ENCODE peak calls at places on chromosome 1, in six cellular contexts. One of them, this sample, is unnamed.

GRCh38 chr1:17520041-17520440 is 19.5 kb upstream of the ARHGEF10L start:
- DNase-seq in activated B cell treated with CpG ODN at 0.5 μM for 24 hours: no peak
- DNase-seq in cardiac muscle cell: no peak
- DNase-seq in epithelial cell of proximal tubule: no peak
- DNase-seq in mammary epithelial cell: peak; percentile 90
- DNase-seq in glutamatergic neuron: no peak
- DNase-seq in this sample: peak; percentile 57

GRCh38 chr1:101444381-101444780 is 207.6 kb downstream of the S1PR1 start:
- DNase-seq in mammary epithelial cell: no peak
- DNase-seq in epithelial cell of proximal tubule: no peak
- DNase-seq in cardiac muscle cell: no peak
- DNase-seq in activated B cell treated with CpG ODN at 0.5 μM for 24 hours: no peak
- DNase-seq in glutamatergic neuron: no peak
- DNase-seq in this sample: no peak

GRCh38 chr1:21292991-21293536 is 2.8 kb upstream of the ECE1 start:
- DNase-seq in mammary epithelial cell: no peak
- DNase-seq in cardiac muscle cell: no peak
- DNase-seq in activated B cell treated with CpG ODN at 0.5 μM for 24 hours: peak; percentile 66
- DNase-seq in glutamatergic neuron: no peak
- DNase-seq in epithelial cell of proximal tubule: no peak
- DNase-seq in this sample: no peak

GRCh38 chr1:221720545-221720944 is 21.3 kb downstream of the DUSP10 start:
- DNase-seq in activated B cell treated with CpG ODN at 0.5 μM for 24 hours: no peak
- DNase-seq in epithelial cell of proximal tubule: no peak
- DNase-seq in glutamatergic neuron: no peak
- DNase-seq in cardiac muscle cell: no peak
- DNase-seq in mammary epithelial cell: no peak
- DNase-seq in this sample: no peak

GRCh38 chr1:50985094-50985493 is 15.0 kb downstream of the CDKN2C start:
- DNase-seq in glutamatergic neuron: no peak
- DNase-seq in cardiac muscle cell: no peak
- DNase-seq in activated B cell treated with CpG ODN at 0.5 μM for 24 hours: no peak
- DNase-seq in epithelial cell of proximal tubule: no peak
- DNase-seq in mammary epithelial cell: no peak
- DNase-seq in this sample: no peak

GRCh38 chr1:8283058-8283884 is 34.6 kb upstream of the SLC45A1 start:
- DNase-seq in glutamatergic neuron: no peak
- DNase-seq in cardiac muscle cell: no peak
- DNase-seq in activated B cell treated with CpG ODN at 0.5 μM for 24 hours: no peak
- DNase-seq in epithelial cell of proximal tubule: no peak
- DNase-seq in mammary epithelial cell: no peak
- DNase-seq in this sample: no peak

GRCh38 chr1:206503591-206504362 is 3.6 kb upstream of the RASSF5 start:
- DNase-seq in mammary epithelial cell: peak; percentile 97
- DNase-seq in cardiac muscle cell: no peak
- DNase-seq in activated B cell treated with CpG ODN at 0.5 μM for 24 hours: no peak
- DNase-seq in glutamatergic neuron: no peak
- DNase-seq in epithelial cell of proximal tubule: peak; percentile 80
- DNase-seq in this sample: peak; percentile 100

GRCh38 chr1:8889925-8890785 is 11.7 kb upstream of the ENO1 start:
- DNase-seq in glutamatergic neuron: no peak
- DNase-seq in cardiac muscle cell: no peak
- DNase-seq in mammary epithelial cell: peak; percentile 95
- DNase-seq in epithelial cell of proximal tubule: no peak
- DNase-seq in activated B cell treated with CpG ODN at 0.5 μM for 24 hours: no peak
- DNase-seq in this sample: peak; percentile 97

GRCh38 chr1:38576241-38576640 is 283.3 kb downstream of the RRAGC start:
- DNase-seq in glutamatergic neuron: no peak
- DNase-seq in activated B cell treated with CpG ODN at 0.5 μM for 24 hours: no peak
- DNase-seq in cardiac muscle cell: no peak
- DNase-seq in mammary epithelial cell: no peak
- DNase-seq in epithelial cell of proximal tubule: no peak
- DNase-seq in this sample: no peak

GRCh38 chr1:192604979-192605620 is 29.5 kb downstream of the RGS1 start:
- DNase-seq in epithelial cell of proximal tubule: no peak
- DNase-seq in cardiac muscle cell: no peak
- DNase-seq in mammary epithelial cell: no peak
- DNase-seq in glutamatergic neuron: no peak
- DNase-seq in activated B cell treated with CpG ODN at 0.5 μM for 24 hours: no peak
- DNase-seq in this sample: no peak

GRCh38 chr1:6140413-6140812 is 39.7 kb downstream of the CHD5 start:
- DNase-seq in glutamatergic neuron: no peak
- DNase-seq in epithelial cell of proximal tubule: no peak
- DNase-seq in mammary epithelial cell: no peak
- DNase-seq in activated B cell treated with CpG ODN at 0.5 μM for 24 hours: no peak
- DNase-seq in cardiac muscle cell: no peak
- DNase-seq in this sample: no peak

GRCh38 chr1:26276432-26276838 is 3.5 kb upstream of the SH3BGRL3 start:
- DNase-seq in cardiac muscle cell: no peak
- DNase-seq in activated B cell treated with CpG ODN at 0.5 μM for 24 hours: no peak
- DNase-seq in glutamatergic neuron: no peak
- DNase-seq in mammary epithelial cell: no peak
- DNase-seq in epithelial cell of proximal tubule: no peak
- DNase-seq in this sample: no peak

GRCh38 chr1:214362188-214362882 is 81.4 kb downstream of the SMYD2 start:
- DNase-seq in cardiac muscle cell: no peak
- DNase-seq in epithelial cell of proximal tubule: no peak
- DNase-seq in glutamatergic neuron: no peak
- DNase-seq in mammary epithelial cell: no peak
- DNase-seq in activated B cell treated with CpG ODN at 0.5 μM for 24 hours: no peak
- DNase-seq in this sample: no peak

GRCh38 chr1:247362074-247362597 is 30.5 kb upstream of the ZNF496 start:
- DNase-seq in glutamatergic neuron: no peak
- DNase-seq in epithelial cell of proximal tubule: no peak
- DNase-seq in mammary epithelial cell: no peak
- DNase-seq in cardiac muscle cell: no peak
- DNase-seq in activated B cell treated with CpG ODN at 0.5 μM for 24 hours: no peak
- DNase-seq in this sample: no peak

GRCh38 chr1:198175418-198176170 is 18.8 kb downstream of the NEK7 start:
- DNase-seq in glutamatergic neuron: no peak
- DNase-seq in cardiac muscle cell: no peak
- DNase-seq in mammary epithelial cell: no peak
- DNase-seq in activated B cell treated with CpG ODN at 0.5 μM for 24 hours: no peak
- DNase-seq in epithelial cell of proximal tubule: peak; percentile 50
- DNase-seq in this sample: no peak

DNA sequence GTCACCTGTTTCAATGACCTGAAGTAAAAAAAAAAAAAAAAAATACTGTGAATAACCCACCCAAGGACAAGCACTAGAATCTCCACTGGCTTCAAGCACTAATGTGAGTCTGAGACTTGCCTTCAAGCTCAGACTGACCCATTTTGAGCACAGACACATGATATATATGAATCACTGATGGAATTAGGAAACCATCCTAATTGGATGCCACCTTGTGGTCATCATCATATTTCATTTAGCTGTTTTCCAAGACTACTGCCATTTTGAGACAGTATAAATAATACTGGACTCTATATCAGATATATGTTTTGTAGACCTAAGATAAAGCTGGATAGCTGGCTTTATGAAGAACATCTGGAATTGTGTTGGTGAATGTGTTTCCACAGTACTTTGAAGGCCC is 1232.0 kb downstream of the KCNT2 start:
- DNase-seq in activated B cell treated with CpG ODN at 0.5 μM for 24 hours: no peak
- DNase-seq in glutamatergic neuron: no peak
- DNase-seq in mammary epithelial cell: peak; percentile 9
- DNase-seq in epithelial cell of proximal tubule: no peak
- DNase-seq in cardiac muscle cell: no peak
- DNase-seq in this sample: peak; percentile 25
- TF ChIP-seq CTCF in activated B cell treated with CpG ODN at 0.5 μM for 24 hours: no peak
- TF ChIP-seq CTCF in glutamatergic neuron: peak; percentile 43
- TF ChIP-seq CTCF in mammary epithelial cell: peak; percentile 13
- TF ChIP-seq CTCF in epithelial cell of proximal tubule: no peak
- TF ChIP-seq CTCF in cardiac muscle cell: no peak
- TF ChIP-seq CTCF in this sample: peak; percentile 15

DNA sequence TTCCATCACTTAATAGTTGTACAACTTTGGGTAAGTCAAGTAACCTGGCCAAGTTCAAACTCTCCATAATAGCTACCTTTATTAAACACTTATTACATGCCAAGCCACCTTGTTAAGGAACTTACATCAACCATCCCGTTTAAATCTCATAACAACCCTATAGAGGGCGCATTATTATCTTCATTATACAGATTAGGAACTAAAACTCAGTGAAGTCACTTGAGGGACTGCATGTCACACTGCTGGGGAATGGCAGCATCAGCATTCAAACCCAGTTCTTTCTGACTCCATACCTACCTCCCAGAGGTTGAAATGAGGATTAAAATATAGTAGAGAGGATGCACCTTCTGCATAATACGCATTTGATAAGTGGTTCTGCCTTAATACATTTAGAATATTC is 47.1 kb upstream of the PLA2G2C start:
- DNase-seq in glutamatergic neuron: no peak
- DNase-seq in epithelial cell of proximal tubule: no peak
- DNase-seq in mammary epithelial cell: peak; percentile 11
- DNase-seq in activated B cell treated with CpG ODN at 0.5 μM for 24 hours: no peak
- DNase-seq in cardiac muscle cell: no peak
- DNase-seq in this sample: peak; percentile 22
- TF ChIP-seq CTCF in glutamatergic neuron: peak; percentile 60
- TF ChIP-seq CTCF in epithelial cell of proximal tubule: peak; percentile 44
- TF ChIP-seq CTCF in mammary epithelial cell: peak; percentile 42
- TF ChIP-seq CTCF in activated B cell treated with CpG ODN at 0.5 μM for 24 hours: no peak
- TF ChIP-seq CTCF in cardiac muscle cell: peak; percentile 43
- TF ChIP-seq CTCF in this sample: peak; percentile 20

GRCh38 chr1:23865543-23865930 is 2.6 kb downstream of the FUCA1 start:
- DNase-seq in mammary epithelial cell: peak; percentile 98
- DNase-seq in cardiac muscle cell: no peak
- DNase-seq in epithelial cell of proximal tubule: peak; percentile 84
- DNase-seq in glutamatergic neuron: no peak
- DNase-seq in activated B cell treated with CpG ODN at 0.5 μM for 24 hours: no peak
- DNase-seq in this sample: peak; percentile 91

GRCh38 chr1:23867542-23867952 is 543 bp downstream of the FUCA1 start:
- DNase-seq in activated B cell treated with CpG ODN at 0.5 μM for 24 hours: no peak
- DNase-seq in mammary epithelial cell: no peak
- DNase-seq in epithelial cell of proximal tubule: no peak
- DNase-seq in cardiac muscle cell: no peak
- DNase-seq in glutamatergic neuron: no peak
- DNase-seq in this sample: peak; percentile 1

GRCh38 chr1:23867953-23868847 is at the start of gene FUCA1:
- DNase-seq in epithelial cell of proximal tubule: peak; percentile 37
- DNase-seq in cardiac muscle cell: peak; percentile 97
- DNase-seq in activated B cell treated with CpG ODN at 0.5 μM for 24 hours: peak; percentile 92
- DNase-seq in mammary epithelial cell: peak; percentile 82
- DNase-seq in glutamatergic neuron: peak; percentile 91
- DNase-seq in this sample: peak; percentile 87

GRCh38 chr1:23864801-23865542 is 3.1 kb downstream of the FUCA1 start:
- DNase-seq in cardiac muscle cell: no peak
- DNase-seq in activated B cell treated with CpG ODN at 0.5 μM for 24 hours: no peak
- DNase-seq in epithelial cell of proximal tubule: no peak
- DNase-seq in glutamatergic neuron: no peak
- DNase-seq in mammary epithelial cell: no peak
- DNase-seq in this sample: no peak

GRCh38 chr1:23862640-23863039 is 5.5 kb downstream of the FUCA1 start:
- DNase-seq in activated B cell treated with CpG ODN at 0.5 μM for 24 hours: no peak
- DNase-seq in epithelial cell of proximal tubule: no peak
- DNase-seq in glutamatergic neuron: no peak
- DNase-seq in mammary epithelial cell: no peak
- DNase-seq in cardiac muscle cell: no peak
- DNase-seq in this sample: no peak
- TF ChIP-seq CTCF in activated B cell treated with CpG ODN at 0.5 μM for 24 hours: no peak
- TF ChIP-seq CTCF in epithelial cell of proximal tubule: no peak
- TF ChIP-seq CTCF in glutamatergic neuron: no peak
- TF ChIP-seq CTCF in mammary epithelial cell: no peak
- TF ChIP-seq CTCF in cardiac muscle cell: no peak
- TF ChIP-seq CTCF in this sample: no peak

GRCh38 chr1:167669209-167670139 is 39.4 kb downstream of the RCSD1 start:
- DNase-seq in activated B cell treated with CpG ODN at 0.5 μM for 24 hours: no peak
- DNase-seq in cardiac muscle cell: peak; percentile 90
- DNase-seq in glutamatergic neuron: no peak
- DNase-seq in mammary epithelial cell: no peak
- DNase-seq in epithelial cell of proximal tubule: no peak
- DNase-seq in this sample: peak; percentile 45
- TF ChIP-seq CTCF in activated B cell treated with CpG ODN at 0.5 μM for 24 hours: no peak
- TF ChIP-seq CTCF in cardiac muscle cell: no peak
- TF ChIP-seq CTCF in glutamatergic neuron: no peak
- TF ChIP-seq CTCF in mammary epithelial cell: no peak
- TF ChIP-seq CTCF in epithelial cell of proximal tubule: no peak
- TF ChIP-seq CTCF in this sample: no peak